ENCODE peak calls at places on chromosomes 7 and 10, in ten cellular contexts. One of them, this sample, is unnamed.

GRCh38 chr7:95796617-95797016 is 24.3 kb downstream of the DYNC1I1 start:
- DNase-seq in DMS79: no peak
- DNase-seq in RWPE1: no peak
- DNase-seq in glomerular endothelial cell: no peak
- DNase-seq in H54: no peak
- DNase-seq in activated naive CD4-positive, alpha-beta T cell: no peak
- DNase-seq in effector CD8-positive, alpha-beta T cell: no peak
- DNase-seq in Right ventricle myocardium superior: no peak
- DNase-seq in COR-L47: no peak
- DNase-seq in CD4-positive, alpha-beta memory T cell: no peak
- DNase-seq in this sample: no peak

GRCh38 chr7:117072620-117073118 is 119.4 kb downstream of the ST7 start:
- DNase-seq in CD4-positive, alpha-beta memory T cell: no peak
- DNase-seq in Right ventricle myocardium superior: peak
- DNase-seq in H54: no peak
- DNase-seq in DMS79: peak
- DNase-seq in activated naive CD4-positive, alpha-beta T cell: no peak
- DNase-seq in COR-L47: peak
- DNase-seq in glomerular endothelial cell: peak
- DNase-seq in RWPE1: no peak
- DNase-seq in effector CD8-positive, alpha-beta T cell: no peak
- DNase-seq in this sample: no peak

GRCh38 chr10:77774940-77775391 is 137.4 kb upstream of the KCNMA1 start:
- DNase-seq in H54: no peak
- DNase-seq in effector CD8-positive, alpha-beta T cell: no peak
- DNase-seq in CD4-positive, alpha-beta memory T cell: no peak
- DNase-seq in RWPE1: no peak
- DNase-seq in activated naive CD4-positive, alpha-beta T cell: no peak
- DNase-seq in DMS79: no peak
- DNase-seq in COR-L47: no peak
- DNase-seq in glomerular endothelial cell: no peak
- DNase-seq in Right ventricle myocardium superior: no peak
- DNase-seq in this sample: no peak

GRCh38 chr7:131218727-131219128 is 108.9 kb upstream of the MKLN1 start:
- DNase-seq in RWPE1: no peak
- DNase-seq in Right ventricle myocardium superior: no peak
- DNase-seq in effector CD8-positive, alpha-beta T cell: no peak
- DNase-seq in DMS79: no peak
- DNase-seq in activated naive CD4-positive, alpha-beta T cell: no peak
- DNase-seq in glomerular endothelial cell: no peak
- DNase-seq in H54: no peak
- DNase-seq in CD4-positive, alpha-beta memory T cell: no peak
- DNase-seq in COR-L47: no peak
- DNase-seq in this sample: no peak

GRCh38 chr7:81487512-81487911 is 282.3 kb downstream of the HGF start:
- DNase-seq in CD4-positive, alpha-beta memory T cell: no peak
- DNase-seq in glomerular endothelial cell: no peak
- DNase-seq in effector CD8-positive, alpha-beta T cell: no peak
- DNase-seq in Right ventricle myocardium superior: no peak
- DNase-seq in DMS79: no peak
- DNase-seq in activated naive CD4-positive, alpha-beta T cell: no peak
- DNase-seq in COR-L47: no peak
- DNase-seq in H54: no peak
- DNase-seq in RWPE1: no peak
- DNase-seq in this sample: no peak

GRCh38 chr10:112981553-112981952 is 31.5 kb downstream of the TCF7L2 start:
- DNase-seq in RWPE1: no peak
- DNase-seq in H54: no peak
- DNase-seq in glomerular endothelial cell: no peak
- DNase-seq in activated naive CD4-positive, alpha-beta T cell: no peak
- DNase-seq in effector CD8-positive, alpha-beta T cell: no peak
- DNase-seq in COR-L47: no peak
- DNase-seq in DMS79: no peak
- DNase-seq in CD4-positive, alpha-beta memory T cell: peak
- DNase-seq in Right ventricle myocardium superior: no peak
- DNase-seq in this sample: peak

GRCh38 chr10:89525556-89525955 is 9.8 kb downstream of the SLC16A12 start:
- DNase-seq in RWPE1: no peak
- DNase-seq in glomerular endothelial cell: no peak
- DNase-seq in H54: no peak
- DNase-seq in COR-L47: peak
- DNase-seq in Right ventricle myocardium superior: no peak
- DNase-seq in effector CD8-positive, alpha-beta T cell: no peak
- DNase-seq in CD4-positive, alpha-beta memory T cell: no peak
- DNase-seq in DMS79: no peak
- DNase-seq in activated naive CD4-positive, alpha-beta T cell: no peak
- DNase-seq in this sample: no peak

GRCh38 chr7:127514499-127514898 is 70.9 kb downstream of the GCC1 start:
- DNase-seq in effector CD8-positive, alpha-beta T cell: no peak
- DNase-seq in CD4-positive, alpha-beta memory T cell: peak
- DNase-seq in DMS79: peak
- DNase-seq in H54: no peak
- DNase-seq in RWPE1: peak
- DNase-seq in activated naive CD4-positive, alpha-beta T cell: no peak
- DNase-seq in Right ventricle myocardium superior: no peak
- DNase-seq in COR-L47: peak
- DNase-seq in glomerular endothelial cell: no peak
- DNase-seq in this sample: no peak

GRCh38 chr10:61842755-61843497 is 58.6 kb upstream of the ARID5B start:
- DNase-seq in COR-L47: no peak
- DNase-seq in H54: peak
- DNase-seq in activated naive CD4-positive, alpha-beta T cell: no peak
- DNase-seq in glomerular endothelial cell: no peak
- DNase-seq in DMS79: no peak
- DNase-seq in effector CD8-positive, alpha-beta T cell: no peak
- DNase-seq in CD4-positive, alpha-beta memory T cell: no peak
- DNase-seq in Right ventricle myocardium superior: no peak
- DNase-seq in RWPE1: peak
- DNase-seq in this sample: no peak

GRCh38 chr7:155166673-155167370 is 96.7 kb downstream of the HTR5A start:
- DNase-seq in glomerular endothelial cell: peak
- DNase-seq in CD4-positive, alpha-beta memory T cell: no peak
- DNase-seq in activated naive CD4-positive, alpha-beta T cell: no peak
- DNase-seq in effector CD8-positive, alpha-beta T cell: no peak
- DNase-seq in DMS79: no peak
- DNase-seq in H54: peak
- DNase-seq in RWPE1: no peak
- DNase-seq in COR-L47: no peak
- DNase-seq in Right ventricle myocardium superior: no peak
- DNase-seq in this sample: no peak

GRCh38 chr10:131686781-131687419 is 213.9 kb upstream of the PPP2R2D start:
- DNase-seq in DMS79: no peak
- DNase-seq in COR-L47: no peak
- DNase-seq in RWPE1: no peak
- DNase-seq in CD4-positive, alpha-beta memory T cell: no peak
- DNase-seq in activated naive CD4-positive, alpha-beta T cell: no peak
- DNase-seq in H54: no peak
- DNase-seq in Right ventricle myocardium superior: no peak
- DNase-seq in glomerular endothelial cell: no peak
- DNase-seq in effector CD8-positive, alpha-beta T cell: no peak
- DNase-seq in this sample: no peak

GRCh38 chr7:33706666-33707194 is 198.6 kb upstream of the BMPER start:
- DNase-seq in H54: no peak
- DNase-seq in DMS79: no peak
- DNase-seq in activated naive CD4-positive, alpha-beta T cell: no peak
- DNase-seq in CD4-positive, alpha-beta memory T cell: no peak
- DNase-seq in RWPE1: no peak
- DNase-seq in Right ventricle myocardium superior: no peak
- DNase-seq in effector CD8-positive, alpha-beta T cell: no peak
- DNase-seq in COR-L47: no peak
- DNase-seq in glomerular endothelial cell: no peak
- DNase-seq in this sample: no peak

GRCh38 chr10:30103595-30104310 is 44.4 kb upstream of the JCAD start:
- DNase-seq in Right ventricle myocardium superior: no peak
- DNase-seq in CD4-positive, alpha-beta memory T cell: no peak
- DNase-seq in COR-L47: no peak
- DNase-seq in glomerular endothelial cell: no peak
- DNase-seq in H54: no peak
- DNase-seq in RWPE1: no peak
- DNase-seq in effector CD8-positive, alpha-beta T cell: no peak
- DNase-seq in activated naive CD4-positive, alpha-beta T cell: no peak
- DNase-seq in DMS79: no peak
- DNase-seq in this sample: no peak

GRCh38 chr10:118870467-118871243 is 115.9 kb upstream of the CACUL1 start:
- DNase-seq in Right ventricle myocardium superior: no peak
- DNase-seq in H54: peak
- DNase-seq in CD4-positive, alpha-beta memory T cell: no peak
- DNase-seq in effector CD8-positive, alpha-beta T cell: no peak
- DNase-seq in glomerular endothelial cell: peak
- DNase-seq in activated naive CD4-positive, alpha-beta T cell: no peak
- DNase-seq in RWPE1: peak
- DNase-seq in COR-L47: no peak
- DNase-seq in DMS79: no peak
- DNase-seq in this sample: no peak

GRCh38 chr7:116665447-116665996 is 6.5 kb upstream of the MET start:
- DNase-seq in glomerular endothelial cell: no peak
- DNase-seq in H54: no peak
- DNase-seq in CD4-positive, alpha-beta memory T cell: no peak
- DNase-seq in effector CD8-positive, alpha-beta T cell: no peak
- DNase-seq in RWPE1: no peak
- DNase-seq in DMS79: no peak
- DNase-seq in COR-L47: no peak
- DNase-seq in activated naive CD4-positive, alpha-beta T cell: no peak
- DNase-seq in Right ventricle myocardium superior: no peak
- DNase-seq in this sample: no peak

GRCh38 chr10:116385994-116386809 is 41.4 kb upstream of the PNLIPRP3 start:
- DNase-seq in H54: no peak
- DNase-seq in effector CD8-positive, alpha-beta T cell: no peak
- DNase-seq in CD4-positive, alpha-beta memory T cell: no peak
- DNase-seq in DMS79: no peak
- DNase-seq in COR-L47: no peak
- DNase-seq in glomerular endothelial cell: peak
- DNase-seq in RWPE1: peak
- DNase-seq in Right ventricle myocardium superior: no peak
- DNase-seq in activated naive CD4-positive, alpha-beta T cell: no peak
- DNase-seq in this sample: no peak

GRCh38 chr7:105439174-105439893 is 50.6 kb upstream of the SRPK2 start:
- DNase-seq in effector CD8-positive, alpha-beta T cell: no peak
- DNase-seq in Right ventricle myocardium superior: no peak
- DNase-seq in glomerular endothelial cell: peak
- DNase-seq in RWPE1: peak
- DNase-seq in H54: peak
- DNase-seq in DMS79: no peak
- DNase-seq in CD4-positive, alpha-beta memory T cell: no peak
- DNase-seq in COR-L47: peak
- DNase-seq in activated naive CD4-positive, alpha-beta T cell: no peak
- DNase-seq in this sample: no peak